ENCODE peak calls at places on chromosomes 4 and X, in seven cellular contexts. One of them, this sample, is unnamed.

GRCh38 chrX:122134291-122134690 is 1049.8 kb upstream of the GRIA3 start:
- DNase-seq in fibroblast of pulmonary artery: no peak
- DNase-seq in GM06990: no peak
- DNase-seq in type B pancreatic cell: no peak
- DNase-seq in CD4-positive, alpha-beta T cell: no peak
- DNase-seq in pancreas: no peak
- DNase-seq in fibroblast of villous mesenchyme: peak; percentile 15
- DNase-seq in this sample: no peak

GRCh38 chr4:76591992-76592391 is 157.0 kb downstream of the SHROOM3 start:
- DNase-seq in fibroblast of pulmonary artery: no peak
- DNase-seq in GM06990: no peak
- DNase-seq in type B pancreatic cell: no peak
- DNase-seq in CD4-positive, alpha-beta T cell: no peak
- DNase-seq in pancreas: no peak
- DNase-seq in fibroblast of villous mesenchyme: no peak
- DNase-seq in this sample: no peak

GRCh38 chr4:186845137-186845842 is 121.6 kb upstream of the FAT1 start:
- DNase-seq in fibroblast of pulmonary artery: peak; percentile 90
- DNase-seq in GM06990: no peak
- DNase-seq in type B pancreatic cell: no peak
- DNase-seq in CD4-positive, alpha-beta T cell: no peak
- DNase-seq in pancreas: no peak
- DNase-seq in fibroblast of villous mesenchyme: peak; percentile 96
- DNase-seq in this sample: peak; percentile 97

GRCh38 chrX:69321789-69322188 is 156.5 kb upstream of the PJA1 start:
- DNase-seq in fibroblast of pulmonary artery: no peak
- DNase-seq in GM06990: no peak
- DNase-seq in type B pancreatic cell: peak; percentile 32
- DNase-seq in CD4-positive, alpha-beta T cell: no peak
- DNase-seq in pancreas: no peak
- DNase-seq in fibroblast of villous mesenchyme: no peak
- DNase-seq in this sample: no peak

GRCh38 chr4:128286474-128287158 is 997 bp downstream of the PGRMC2 start:
- DNase-seq in fibroblast of pulmonary artery: peak; percentile 54
- DNase-seq in GM06990: peak; percentile 29
- DNase-seq in type B pancreatic cell: no peak
- DNase-seq in CD4-positive, alpha-beta T cell: peak; percentile 5
- DNase-seq in pancreas: no peak
- DNase-seq in fibroblast of villous mesenchyme: peak; percentile 70
- DNase-seq in this sample: peak; percentile 80

GRCh38 chr4:140176735-140177134 is 22.8 kb upstream of the MAML3 start:
- DNase-seq in fibroblast of pulmonary artery: peak; percentile 38
- DNase-seq in GM06990: no peak
- DNase-seq in type B pancreatic cell: no peak
- DNase-seq in CD4-positive, alpha-beta T cell: no peak
- DNase-seq in pancreas: no peak
- DNase-seq in fibroblast of villous mesenchyme: peak; percentile 38
- DNase-seq in this sample: peak; percentile 62

GRCh38 chr4:107719211-107719926 is 665 bp downstream of the PAPSS1 start:
- DNase-seq in fibroblast of pulmonary artery: peak; percentile 34
- DNase-seq in GM06990: no peak
- DNase-seq in type B pancreatic cell: no peak
- DNase-seq in CD4-positive, alpha-beta T cell: no peak
- DNase-seq in pancreas: no peak
- DNase-seq in fibroblast of villous mesenchyme: peak; percentile 40
- DNase-seq in this sample: peak; percentile 50

GRCh38 chr4:140706276-140706625 is 49.9 kb downstream of the TBC1D9 start:
- DNase-seq in fibroblast of pulmonary artery: peak; percentile 24
- DNase-seq in GM06990: no peak
- DNase-seq in type B pancreatic cell: no peak
- DNase-seq in CD4-positive, alpha-beta T cell: no peak
- DNase-seq in pancreas: no peak
- DNase-seq in fibroblast of villous mesenchyme: no peak
- DNase-seq in this sample: no peak

DNA sequence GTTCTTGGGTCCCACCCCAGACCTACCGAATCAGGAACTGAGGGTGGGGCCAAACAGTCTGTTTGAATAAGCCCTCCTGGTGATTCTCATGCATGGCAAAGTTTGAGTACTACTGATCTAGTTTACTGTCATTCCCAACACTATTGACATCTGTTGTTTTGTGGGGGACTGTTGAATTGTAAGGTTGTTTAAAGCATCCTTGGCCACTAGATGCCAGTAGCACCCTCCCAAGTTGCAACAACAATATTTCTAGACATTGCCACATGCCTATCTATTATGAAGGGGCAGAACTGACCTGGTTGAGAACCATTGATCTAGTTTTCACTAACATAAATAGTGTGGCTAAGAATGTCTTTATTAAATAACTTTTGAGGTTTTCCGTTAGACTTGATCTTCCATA is 15.1 kb downstream of the TAF9B start:
- DNase-seq in fibroblast of pulmonary artery: peak; percentile 28
- DNase-seq in GM06990: no peak
- DNase-seq in type B pancreatic cell: no peak
- DNase-seq in CD4-positive, alpha-beta T cell: no peak
- DNase-seq in pancreas: no peak
- DNase-seq in fibroblast of villous mesenchyme: no peak
- DNase-seq in this sample: peak; percentile 34
- TF ChIP-seq CTCF in fibroblast of pulmonary artery: peak; percentile 35
- TF ChIP-seq CTCF in GM06990: peak; percentile 47
- TF ChIP-seq CTCF in type B pancreatic cell: peak; percentile 44
- TF ChIP-seq CTCF in CD4-positive, alpha-beta T cell: no peak
- TF ChIP-seq CTCF in pancreas: no peak
- TF ChIP-seq CTCF in fibroblast of villous mesenchyme: no peak
- TF ChIP-seq CTCF in this sample: peak; percentile 51

GRCh38 chr4:83386931-83387897 is 52.6 kb upstream of the HPSE start:
- DNase-seq in fibroblast of pulmonary artery: no peak
- DNase-seq in GM06990: no peak
- DNase-seq in type B pancreatic cell: no peak
- DNase-seq in CD4-positive, alpha-beta T cell: no peak
- DNase-seq in pancreas: no peak
- DNase-seq in fibroblast of villous mesenchyme: peak; percentile 36
- DNase-seq in this sample: no peak

GRCh38 chr4:83389037-83389755 is 54.5 kb upstream of the HPSE start:
- DNase-seq in fibroblast of pulmonary artery: no peak
- DNase-seq in GM06990: no peak
- DNase-seq in type B pancreatic cell: no peak
- DNase-seq in CD4-positive, alpha-beta T cell: no peak
- DNase-seq in pancreas: no peak
- DNase-seq in fibroblast of villous mesenchyme: no peak
- DNase-seq in this sample: no peak

GRCh38 chr4:83389756-83390505 is 55.3 kb upstream of the HPSE start:
- DNase-seq in fibroblast of pulmonary artery: no peak
- DNase-seq in GM06990: no peak
- DNase-seq in type B pancreatic cell: no peak
- DNase-seq in CD4-positive, alpha-beta T cell: no peak
- DNase-seq in pancreas: no peak
- DNase-seq in fibroblast of villous mesenchyme: no peak
- DNase-seq in this sample: no peak

GRCh38 chr4:83390965-83391364 is 56.3 kb upstream of the HPSE start:
- DNase-seq in fibroblast of pulmonary artery: no peak
- DNase-seq in GM06990: no peak
- DNase-seq in type B pancreatic cell: no peak
- DNase-seq in CD4-positive, alpha-beta T cell: no peak
- DNase-seq in pancreas: no peak
- DNase-seq in fibroblast of villous mesenchyme: no peak
- DNase-seq in this sample: no peak

DNA sequence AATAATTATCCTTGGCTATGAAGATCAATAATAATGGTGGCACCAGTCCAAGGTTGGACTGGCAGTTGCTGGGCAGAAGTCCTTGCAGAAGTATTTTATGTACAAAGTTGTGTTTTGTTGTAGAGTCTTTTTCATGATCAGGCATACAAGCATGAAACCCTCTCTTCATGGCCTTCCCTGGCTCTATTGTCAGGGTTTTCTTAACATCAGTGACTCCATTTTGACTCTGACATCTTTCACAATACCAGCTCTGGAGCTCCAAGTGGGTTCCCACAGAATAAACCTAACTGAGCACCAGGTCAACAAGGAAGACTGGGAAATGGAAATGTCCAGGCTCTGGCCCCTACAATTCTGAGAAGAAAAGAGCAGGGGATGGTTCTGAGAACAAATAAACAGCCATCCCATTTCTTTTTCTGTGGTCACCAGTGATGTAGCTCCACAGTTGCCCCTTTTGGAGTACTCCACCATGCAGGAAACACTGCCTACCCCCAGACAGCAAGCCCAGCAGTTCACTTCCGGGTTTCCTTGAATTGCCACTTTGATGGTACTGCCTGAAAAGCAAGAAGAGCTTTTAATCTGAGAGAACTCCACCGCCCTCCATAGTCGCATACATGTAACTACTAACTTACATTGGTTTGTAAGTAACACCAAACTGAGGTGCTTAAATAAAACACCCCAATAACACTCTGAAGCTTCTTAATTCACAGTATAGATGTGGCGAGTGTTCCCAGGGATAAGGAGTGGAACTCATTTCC is 53.5 kb upstream of the HPSE start:
- DNase-seq in fibroblast of pulmonary artery: no peak
- DNase-seq in GM06990: no peak
- DNase-seq in type B pancreatic cell: no peak
- DNase-seq in CD4-positive, alpha-beta T cell: no peak
- DNase-seq in pancreas: no peak
- DNase-seq in fibroblast of villous mesenchyme: no peak
- DNase-seq in this sample: peak; percentile 13
- TF ChIP-seq CTCF in fibroblast of pulmonary artery: no peak
- TF ChIP-seq CTCF in GM06990: no peak
- TF ChIP-seq CTCF in type B pancreatic cell: no peak
- TF ChIP-seq CTCF in CD4-positive, alpha-beta T cell: no peak
- TF ChIP-seq CTCF in pancreas: no peak
- TF ChIP-seq CTCF in fibroblast of villous mesenchyme: no peak
- TF ChIP-seq CTCF in this sample: no peak

DNA sequence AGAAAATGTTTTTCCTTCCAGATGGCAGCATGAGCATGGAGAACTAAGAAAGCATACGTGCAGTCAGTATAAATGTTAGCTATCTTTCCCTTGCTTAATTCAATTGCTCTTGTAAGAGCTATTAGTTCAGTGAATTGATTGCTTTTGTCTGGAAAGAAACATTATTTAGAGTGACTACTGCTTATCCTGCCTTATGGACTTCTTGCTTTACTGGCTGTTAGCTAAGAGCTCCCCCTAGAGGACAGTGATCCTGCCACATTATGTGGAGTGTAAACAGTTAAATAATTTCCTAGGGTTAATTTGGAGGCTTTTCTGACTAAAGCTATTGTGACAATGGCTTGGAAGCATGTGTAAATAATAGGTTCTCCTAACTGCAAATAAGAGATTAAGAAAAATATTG is 1402.4 kb downstream of the FAM133A start:
- DNase-seq in fibroblast of pulmonary artery: peak; percentile 33
- DNase-seq in GM06990: no peak
- DNase-seq in type B pancreatic cell: no peak
- DNase-seq in CD4-positive, alpha-beta T cell: no peak
- DNase-seq in pancreas: no peak
- DNase-seq in fibroblast of villous mesenchyme: peak; percentile 28
- DNase-seq in this sample: peak; percentile 48
- TF ChIP-seq CTCF in fibroblast of pulmonary artery: peak; percentile 48
- TF ChIP-seq CTCF in GM06990: peak; percentile 75
- TF ChIP-seq CTCF in type B pancreatic cell: peak; percentile 78
- TF ChIP-seq CTCF in CD4-positive, alpha-beta T cell: no peak
- TF ChIP-seq CTCF in pancreas: no peak
- TF ChIP-seq CTCF in fibroblast of villous mesenchyme: peak; percentile 62
- TF ChIP-seq CTCF in this sample: peak; percentile 57

GRCh38 chr4:41963105-41963504 is 18.5 kb upstream of the DCAF4L1 start:
- DNase-seq in fibroblast of pulmonary artery: peak; percentile 29
- DNase-seq in GM06990: peak; percentile 19
- DNase-seq in type B pancreatic cell: no peak
- DNase-seq in CD4-positive, alpha-beta T cell: no peak
- DNase-seq in pancreas: no peak
- DNase-seq in fibroblast of villous mesenchyme: peak; percentile 41
- DNase-seq in this sample: peak; percentile 50
- TF ChIP-seq CTCF in fibroblast of pulmonary artery: peak; percentile 45
- TF ChIP-seq CTCF in GM06990: peak; percentile 17
- TF ChIP-seq CTCF in type B pancreatic cell: peak; percentile 69
- TF ChIP-seq CTCF in CD4-positive, alpha-beta T cell: peak; percentile 60
- TF ChIP-seq CTCF in pancreas: peak; percentile 20
- TF ChIP-seq CTCF in fibroblast of villous mesenchyme: peak; percentile 50
- TF ChIP-seq CTCF in this sample: peak; percentile 51

DNA sequence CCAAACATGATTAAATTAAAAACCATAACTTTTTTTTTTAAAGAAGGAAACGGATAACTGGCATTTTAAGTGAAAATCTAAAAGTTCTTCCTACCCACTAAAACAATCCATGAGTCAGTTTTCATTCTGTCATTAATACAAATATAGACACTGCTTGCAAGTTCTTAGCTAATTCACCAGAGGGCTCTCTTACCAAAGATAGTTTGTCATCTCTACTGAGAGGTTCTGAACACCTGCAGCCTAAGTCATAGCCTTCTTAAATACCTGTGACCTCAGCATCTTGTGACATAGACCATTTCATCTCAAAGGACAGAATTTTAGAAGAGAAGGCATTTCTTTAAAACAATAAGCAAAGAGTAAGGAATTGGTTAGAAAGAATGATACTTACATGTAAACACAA is 65.3 kb upstream of the FAM120C start:
- DNase-seq in fibroblast of pulmonary artery: peak; percentile 45
- DNase-seq in GM06990: no peak
- DNase-seq in type B pancreatic cell: no peak
- DNase-seq in CD4-positive, alpha-beta T cell: no peak
- DNase-seq in pancreas: no peak
- DNase-seq in fibroblast of villous mesenchyme: peak; percentile 19
- DNase-seq in this sample: peak; percentile 48
- TF ChIP-seq CTCF in fibroblast of pulmonary artery: peak; percentile 36
- TF ChIP-seq CTCF in GM06990: peak; percentile 32
- TF ChIP-seq CTCF in type B pancreatic cell: peak; percentile 37
- TF ChIP-seq CTCF in CD4-positive, alpha-beta T cell: no peak
- TF ChIP-seq CTCF in pancreas: no peak
- TF ChIP-seq CTCF in fibroblast of villous mesenchyme: peak; percentile 30
- TF ChIP-seq CTCF in this sample: peak; percentile 46

DNA sequence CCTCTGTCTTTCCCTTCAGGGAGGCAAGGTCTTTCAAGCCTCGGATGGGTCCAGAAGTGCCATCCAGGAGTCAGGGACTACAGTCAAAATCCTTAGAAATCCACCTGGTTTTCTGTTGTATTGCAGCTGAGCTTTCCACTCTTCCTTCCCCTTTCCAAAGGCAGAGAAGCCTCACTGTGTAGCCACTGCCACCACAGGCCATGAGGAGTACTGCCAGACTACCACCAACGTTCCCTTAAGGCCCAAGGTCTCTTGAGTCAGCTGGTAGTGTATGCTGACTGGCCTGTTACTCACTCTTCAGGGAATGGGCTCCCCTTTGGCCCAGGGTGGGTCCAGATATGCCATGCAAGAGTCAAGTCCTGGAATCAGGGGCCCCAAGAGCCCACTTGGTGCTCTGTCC is 1454.1 kb downstream of the PCDH19 start:
- DNase-seq in fibroblast of pulmonary artery: no peak
- DNase-seq in GM06990: no peak
- DNase-seq in type B pancreatic cell: no peak
- DNase-seq in CD4-positive, alpha-beta T cell: no peak
- DNase-seq in pancreas: no peak
- DNase-seq in fibroblast of villous mesenchyme: no peak
- DNase-seq in this sample: no peak
- TF ChIP-seq CTCF in fibroblast of pulmonary artery: no peak
- TF ChIP-seq CTCF in GM06990: no peak
- TF ChIP-seq CTCF in type B pancreatic cell: peak; percentile 35
- TF ChIP-seq CTCF in CD4-positive, alpha-beta T cell: no peak
- TF ChIP-seq CTCF in pancreas: no peak
- TF ChIP-seq CTCF in fibroblast of villous mesenchyme: no peak
- TF ChIP-seq CTCF in this sample: no peak

GRCh38 chrX:6574762-6575161 is 39.8 kb upstream of the VCX3A start:
- DNase-seq in fibroblast of pulmonary artery: no peak
- DNase-seq in GM06990: no peak
- DNase-seq in type B pancreatic cell: no peak
- DNase-seq in CD4-positive, alpha-beta T cell: no peak
- DNase-seq in pancreas: no peak
- DNase-seq in fibroblast of villous mesenchyme: no peak
- DNase-seq in this sample: no peak
- TF ChIP-seq CTCF in fibroblast of pulmonary artery: no peak
- TF ChIP-seq CTCF in GM06990: peak; percentile 45
- TF ChIP-seq CTCF in type B pancreatic cell: peak; percentile 64
- TF ChIP-seq CTCF in CD4-positive, alpha-beta T cell: no peak
- TF ChIP-seq CTCF in pancreas: no peak
- TF ChIP-seq CTCF in fibroblast of villous mesenchyme: no peak
- TF ChIP-seq CTCF in this sample: no peak